ENCODE peak calls at places on chromosomes 13 and 19, in seven cellular contexts. P, W, H, U, K, N and L are unnamed samples.

GRCh38 chr13:112513761-112514160 is 74.2 kb downstream of the TUBGCP3 start:
- DNase-seq in W (no peak), H (no peak), K (no peak), U (no peak), P (no peak), N (no peak), L (no peak)

GRCh38 chr19:4379383-4380253 is 20.7 kb downstream of the SH3GL1 start:
- DNase-seq in K (peak), P (no peak), U (no peak), H (peak), N (peak), W (no peak), L (peak)

GRCh38 chr13:65855276-65855675 is 1374.9 kb downstream of the PCDH9 start:
- DNase-seq in W (no peak), P (no peak), H (no peak), K (no peak), N (no peak), U (no peak), L (no peak)

GRCh38 chr19:46904114-46905060 is 43.6 kb downstream of the ARHGAP35 start:
- DNase-seq in N (no peak), K (peak), W (no peak), U (no peak), P (no peak), H (no peak), L (no peak)

GRCh38 chr19:54201980-54202379 is 1.3 kb downstream of the RPS9 start:
- DNase-seq in H (no peak), W (no peak), P (no peak), U (no peak), N (no peak), K (no peak), L (no peak)

GRCh38 chr19:9945319-9945966 is 9.1 kb upstream of the OLFM2 start:
- DNase-seq in K (peak), H (peak), U (peak), P (peak), N (no peak), W (peak), L (peak)

GRCh38 chr13:19957320-19958118 is 1.0 kb upstream of the ZMYM2 start:
- DNase-seq in W (peak), N (peak), P (no peak), U (no peak), H (peak), K (peak), L (peak)

GRCh38 chr13:105471683-105472082 is 1063.8 kb downstream of the EFNB2 start:
- DNase-seq in P (no peak), N (no peak), H (no peak), W (no peak), U (no peak), K (no peak), L (no peak)

GRCh38 chr19:46990998-46991676 is 28.5 kb upstream of the NPAS1 start:
- DNase-seq in H (no peak), U (peak), N (peak), W (peak), K (peak), P (peak), L (peak)

GRCh38 chr13:32754179-32754578 is 167.9 kb downstream of the PDS5B start:
- DNase-seq in K (no peak), N (no peak), P (no peak), U (no peak), H (no peak), W (no peak), L (no peak)

GRCh38 chr13:40637644-40638043 is 28.8 kb downstream of the FOXO1 start:
- DNase-seq in P (no peak), H (no peak), U (no peak), W (peak), N (no peak), K (no peak), L (peak)

GRCh38 chr13:80341098-80341701 is at the start of gene SPRY2:
- DNase-seq in K (peak), H (peak), N (no peak), W (peak), P (peak), U (peak), L (peak)

GRCh38 chr19:4575267-4575793 is 15.8 kb upstream of the SEMA6B start:
- DNase-seq in N (no peak), U (peak), K (peak), H (no peak), P (peak), W (no peak), L (no peak)

GRCh38 chr19:1168877-1169791 is 4.9 kb downstream of the SBNO2 start:
- DNase-seq in N (no peak), P (peak), W (no peak), K (peak), H (peak), U (no peak), L (peak)
- TF ChIP-seq POLR2A in N (no peak), P (no peak), W (peak), K (peak), H (no peak), U (no peak), L (no peak)

DNA sequence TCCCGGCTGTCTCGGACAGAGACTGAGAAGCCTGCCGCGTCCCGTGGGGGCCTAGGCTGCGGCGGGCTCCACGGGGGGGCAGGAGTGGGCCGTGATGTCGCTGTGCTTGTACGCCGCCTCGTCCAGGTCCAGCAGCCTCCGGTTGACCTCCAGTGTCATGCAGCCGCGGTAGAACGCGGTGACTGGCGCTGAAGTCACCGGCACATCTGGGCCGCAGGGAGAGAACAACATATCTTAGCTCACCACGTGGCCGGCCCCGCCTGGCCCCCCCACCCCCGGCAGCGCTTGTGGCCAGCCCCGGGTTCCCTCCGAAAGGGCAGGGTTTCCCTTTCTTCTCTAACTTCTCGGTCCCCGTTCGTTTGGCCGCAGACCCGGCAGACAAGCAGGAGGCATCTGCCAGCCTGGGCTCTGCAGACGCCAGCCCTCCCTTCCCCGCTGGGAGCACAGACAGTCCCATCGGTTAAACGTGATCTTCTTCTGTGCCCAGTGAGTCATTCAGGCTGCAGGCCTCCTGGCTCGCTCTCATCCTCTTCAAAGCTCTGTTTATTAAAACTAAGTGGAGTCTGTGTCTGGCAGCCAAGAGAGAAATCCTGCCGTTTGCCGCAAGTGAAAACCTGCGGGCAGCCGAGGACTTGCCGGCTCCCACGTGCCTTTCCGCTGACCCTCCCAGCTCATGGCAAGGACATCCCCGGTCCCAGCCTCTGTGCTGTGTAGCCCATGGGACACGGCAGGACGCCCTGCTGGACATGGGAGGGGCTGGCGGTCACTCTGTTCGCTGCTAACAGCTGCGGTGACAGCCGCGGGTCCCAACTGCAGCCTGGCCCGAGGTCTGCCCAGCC is 42.8 kb downstream of the GAS6 start:
- DNase-seq in U (peak), N (no peak), W (peak), P (no peak), K (peak), H (peak), L (no peak)
- TF ChIP-seq POLR2AphosphoS5 in U (no peak), N (no peak), W (peak), P (no peak), K (peak), H (peak), L (peak)

GRCh38 chr19:7629347-7630054 is at the start of the genes PET100 and XAB2:
- DNase-seq in P (peak), U (peak), H (peak), K (peak), N (peak), W (peak), L (peak)
- TF ChIP-seq EP300 in P (no peak), U (no peak), H (no peak), K (no peak), N (no peak), W (no peak), L (no peak)

GRCh38 chr13:24615911-24616472 is 64.2 kb upstream of the ATP12A start:
- DNase-seq in U (no peak), W (no peak), P (no peak), K (no peak), H (peak), N (no peak), L (no peak)
- TF ChIP-seq POLR2A in U (no peak), W (no peak), P (no peak), K (no peak), H (no peak), N (no peak), L (no peak)

DNA sequence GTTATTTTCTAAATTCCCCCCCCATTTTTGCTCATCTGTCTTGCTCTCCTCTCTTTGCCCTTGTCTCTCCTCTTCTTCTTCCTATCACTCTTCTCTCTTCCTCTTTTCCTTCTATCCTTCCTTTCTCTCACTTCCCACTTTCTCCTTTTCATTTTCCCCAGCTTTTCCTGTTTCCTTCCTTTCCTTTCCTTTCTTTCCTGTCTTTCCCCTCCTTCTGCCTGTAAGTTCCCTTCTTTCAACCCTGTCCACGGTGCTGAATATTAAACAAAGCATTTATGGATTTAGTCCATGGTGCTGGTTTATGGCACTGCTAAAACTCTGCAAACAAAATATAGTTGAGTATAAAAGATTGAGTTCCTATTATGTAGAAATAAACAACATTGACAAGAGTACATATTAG is 27.6 kb downstream of the SCEL start:
- DNase-seq in P (peak), K (no peak), N (no peak), U (no peak), H (no peak), W (no peak), L (no peak)
- TF ChIP-seq POLR2AphosphoS5 in P (no peak), K (no peak), N (no peak), U (no peak), H (no peak), W (no peak), L (no peak)

GRCh38 chr13:109655206-109655600 is 131.2 kb downstream of the IRS2 start:
- DNase-seq in K (no peak), W (no peak), N (no peak), P (no peak), U (no peak), H (no peak), L (no peak)
- TF ChIP-seq EP300 in K (no peak), W (no peak), N (no peak), P (no peak), U (no peak), H (peak), L (no peak)